ENCODE peak calls at places on chromosomes 4 and X, in five cellular contexts. F is endothelial cell, A is HFF-Myc, K is BJ, Z is lower leg skin. E is an unnamed sample.

GRCh38 chr4:138410266-138410665 is 168.1 kb upstream of the SLC7A11 start:
- DNase-seq in F (no peak), A (no peak), K (no peak), Z (no peak), E (no peak)

GRCh38 chr4:158871050-158871724 is 102.4 kb downstream of the FNIP2 start:
- DNase-seq in F (no peak), A (no peak), K (no peak), Z (no peak), E (no peak)

GRCh38 chr4:27720010-27720766 is 859.5 kb downstream of the STIM2 start:
- DNase-seq in F (no peak), A (no peak), K (no peak), Z (no peak), E (no peak)

GRCh38 chr4:123423819-123424218 is 27.2 kb downstream of the SPRY1 start:
- DNase-seq in F (no peak), A (no peak), K (no peak), Z (no peak), E (no peak)

GRCh38 chrX:110257889-110258288 is 60.0 kb downstream of the AMMECR1 start:
- DNase-seq in F (no peak), A (no peak), K (no peak), Z (no peak), E (no peak)

GRCh38 chrX:69032601-69033000 is 132.7 kb downstream of the PJA1 start:
- DNase-seq in F (no peak), A (no peak), K (no peak), Z (no peak), E (no peak)

GRCh38 chr4:89434364-89434988 is 126.9 kb upstream of the GPRIN3 start:
- DNase-seq in F (no peak), A (no peak), K (no peak), Z (no peak), E (no peak)

GRCh38 chr4:173935622-173936405 is 347.7 kb downstream of the FBXO8 start:
- DNase-seq in F (no peak), A (no peak), K (no peak), Z (no peak), E (no peak)

GRCh38 chr4:48311896-48312295 is 29.4 kb upstream of the SLAIN2 start:
- DNase-seq in F (no peak), A (no peak), K (no peak), Z (peak), E (no peak)

GRCh38 chr4:68865178-68865638 is 49.4 kb downstream of the UGT2B10 start:
- DNase-seq in F (no peak), A (no peak), K (no peak), Z (no peak), E (no peak)

GRCh38 chr4:182521006-182521405 is 277.8 kb downstream of the TENM3 start:
- DNase-seq in F (no peak), A (no peak), K (no peak), Z (no peak), E (no peak)

GRCh38 chr4:38663021-38663800 is 788 bp upstream of the KLF3 start:
- DNase-seq in F (peak), A (no peak), K (peak), Z (no peak), E (peak)

GRCh38 chrX:69067841-69068240 is 97.4 kb downstream of the PJA1 start:
- DNase-seq in F (no peak), A (no peak), K (no peak), Z (peak), E (no peak)

GRCh38 chr4:110510955-110511544 is 35.1 kb downstream of the ENPEP start:
- DNase-seq in F (no peak), A (no peak), K (no peak), Z (no peak), E (no peak)

GRCh38 chrX:31320740-31321139 is 248.9 kb upstream of the FTHL17 start:
- DNase-seq in F (no peak), A (no peak), K (no peak), Z (no peak), E (no peak)

GRCh38 chr4:7101692-7102515 is 34.0 kb upstream of the GRPEL1 start:
- DNase-seq in F (peak), A (no peak), K (no peak), Z (peak), E (peak)

GRCh38 chr4:174058846-174059245 is 224.6 kb downstream of the FBXO8 start:
- DNase-seq in F (no peak), A (no peak), K (no peak), Z (no peak), E (no peak)

GRCh38 chrX:148609766-148610698 is 109.6 kb downstream of the AFF2 start:
- DNase-seq in F (no peak), A (no peak), K (no peak), Z (no peak), E (no peak)

GRCh38 chr4:101753702-101754101 is 36.8 kb upstream of the BANK1 start:
- DNase-seq in F (no peak), A (no peak), K (peak), Z (no peak), E (no peak)

GRCh38 chr4:101217353-101218031 is 129.8 kb downstream of the PPP3CA start:
- DNase-seq in F (no peak), A (no peak), K (no peak), Z (no peak), E (no peak)

GRCh38 chr4:79147251-79147650 is 178.6 kb downstream of the NAA11 start:
- DNase-seq in F (no peak), A (no peak), K (no peak), Z (no peak), E (no peak)

GRCh38 chrX:118614150-118614549 is 113.3 kb upstream of the IL13RA1 start:
- DNase-seq in F (no peak), A (no peak), K (no peak), Z (no peak), E (no peak)

GRCh38 chr4:125321709-125322362 is 7.1 kb downstream of the FAT4 start:
- DNase-seq in F (no peak), A (no peak), K (peak), Z (no peak), E (no peak)

GRCh38 chr4:19982556-19982955 is 269.1 kb upstream of the SLIT2 start:
- DNase-seq in F (no peak), A (peak), K (peak), Z (no peak), E (no peak)

GRCh38 chrX:70026112-70026850 is 23.5 kb downstream of the AWAT2 start:
- DNase-seq in F (no peak), A (no peak), K (no peak), Z (no peak), E (no peak)

GRCh38 chrX:3678287-3678686 is 35.2 kb downstream of the PRKX start:
- DNase-seq in F (no peak), A (no peak), K (no peak), Z (no peak), E (no peak)

GRCh38 chr4:27057053-27057452 is 196.4 kb downstream of the STIM2 start:
- DNase-seq in F (no peak), A (no peak), K (no peak), Z (peak), E (no peak)

GRCh38 chr4:157204634-157205244 is 15.8 kb upstream of the GRIA2 start:
- DNase-seq in F (peak), A (no peak), K (no peak), Z (peak), E (no peak)

GRCh38 chr4:73452953-73453700 is 17.1 kb downstream of the AFP start:
- DNase-seq in F (no peak), A (no peak), K (no peak), Z (no peak), E (no peak)

GRCh38 chr4:44448548-44449443 is at the start of gene KCTD8:
- DNase-seq in F (peak), A (peak), K (peak), Z (peak), E (peak)

GRCh38 chr4:30825008-30825765 is 105.0 kb downstream of the PCDH7 start:
- DNase-seq in F (no peak), A (no peak), K (no peak), Z (no peak), E (no peak)

GRCh38 chr4:159158989-159159388 is 56.1 kb downstream of the RAPGEF2 start:
- DNase-seq in F (no peak), A (no peak), K (no peak), Z (no peak), E (no peak)

GRCh38 chrX:132612990-132613564 is 124.2 kb upstream of the MBNL3 start:
- DNase-seq in F (peak), A (no peak), K (no peak), Z (no peak), E (peak)

GRCh38 chrX:118218940-118219339 is 102.3 kb upstream of the KLHL13 start:
- DNase-seq in F (no peak), A (no peak), K (no peak), Z (no peak), E (no peak)

GRCh38 chr4:113639311-113639710 is 122.2 kb downstream of the CAMK2D start:
- DNase-seq in F (no peak), A (no peak), K (no peak), Z (no peak), E (no peak)

GRCh38 chrX:3680459-3680858 is 33.0 kb downstream of the PRKX start:
- DNase-seq in F (no peak), A (no peak), K (no peak), Z (no peak), E (no peak)

DNA sequence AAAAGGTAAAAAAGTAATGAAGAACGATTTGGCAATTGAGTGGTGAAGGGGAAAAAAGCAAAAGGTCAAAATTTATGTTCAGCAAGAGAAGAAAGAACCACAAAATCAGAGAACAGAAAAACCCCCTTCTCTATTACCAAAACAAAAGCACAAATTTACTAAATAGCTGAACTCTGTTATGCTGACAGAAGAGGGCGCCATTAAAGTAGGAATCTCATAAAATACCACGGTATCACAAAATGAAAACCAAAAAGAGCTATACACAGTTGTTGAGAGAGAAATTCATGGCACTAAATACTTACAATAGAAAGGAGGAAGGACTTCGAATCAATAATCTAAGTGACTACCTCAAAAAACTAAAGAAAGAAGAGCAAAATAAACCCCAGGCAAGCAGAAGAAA is 69.6 kb upstream of the CXorf66 start:
- DNase-seq in F (no peak), A (no peak), K (no peak), Z (no peak), E (no peak)
- TF ChIP-seq CTCF in F (peak), A (no peak), K (peak), Z (no peak), E (no peak)

GRCh38 chrX:28586891-28587635 is at the start of gene IL1RAPL1:
- DNase-seq in F (no peak), A (peak), K (peak), Z (no peak), E (no peak)
- TF ChIP-seq CTCF in F (no peak), A (no peak), K (peak), Z (no peak), E (no peak)

GRCh38 chr4:17647927-17648326 is 33.5 kb downstream of the MED28 start:
- DNase-seq in F (no peak), A (no peak), K (no peak), Z (no peak), E (no peak)
- TF ChIP-seq CTCF in F (no peak), A (peak), K (no peak), Z (no peak), E (no peak)

GRCh38 chr4:98546910-98547544 is 111.4 kb downstream of the TSPAN5 start:
- DNase-seq in F (no peak), A (no peak), K (no peak), Z (no peak), E (no peak)
- TF ChIP-seq CTCF in F (no peak), A (peak), K (peak), Z (no peak), E (no peak)

DNA sequence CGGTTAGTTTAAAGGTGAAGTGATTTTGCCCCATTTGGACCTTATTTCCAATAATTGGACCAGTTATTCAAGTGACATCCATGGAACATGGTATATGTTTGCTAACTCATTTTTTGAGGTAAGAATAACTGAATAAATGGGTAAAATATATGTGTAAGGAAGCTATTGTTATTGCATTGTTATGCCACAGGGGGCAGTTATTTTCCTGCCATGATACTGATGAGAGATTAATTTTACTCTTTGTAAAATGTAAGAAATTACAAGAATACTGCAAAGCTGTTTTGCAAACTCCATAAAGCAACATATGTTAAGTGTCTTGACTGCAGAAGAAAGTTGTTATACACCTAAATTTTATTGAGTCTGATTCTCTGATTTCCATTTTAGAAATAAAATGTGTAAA is 114.0 kb downstream of the IL1RAPL1 start:
- DNase-seq in F (no peak), A (no peak), K (no peak), Z (no peak), E (no peak)
- TF ChIP-seq CTCF in F (peak), A (no peak), K (no peak), Z (no peak), E (no peak)

GRCh38 chrX:145825896-145826295 is 8.3 kb downstream of the SLITRK2 start:
- DNase-seq in F (no peak), A (no peak), K (no peak), Z (no peak), E (no peak)
- TF ChIP-seq CTCF in F (no peak), A (no peak), K (no peak), Z (no peak), E (no peak)

DNA sequence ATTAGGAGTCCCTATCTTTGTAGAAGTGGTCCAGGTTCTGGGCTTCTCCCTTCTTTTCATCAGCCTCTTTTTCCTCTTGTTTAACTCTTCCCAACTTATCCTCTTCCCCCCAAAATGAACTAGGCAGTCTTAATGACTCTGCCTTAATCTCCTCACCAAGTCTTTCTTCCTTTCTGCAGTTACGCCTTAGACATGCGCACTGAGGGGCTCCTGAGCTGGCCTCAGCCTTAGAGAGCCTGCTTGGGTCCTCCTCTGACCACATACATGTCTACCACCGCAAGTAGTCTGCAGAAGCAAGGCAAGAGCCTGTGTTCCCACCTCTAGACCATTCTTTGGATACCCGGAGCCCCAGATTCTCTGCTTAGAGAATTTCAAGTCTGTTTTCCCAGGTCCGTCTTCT is 199.9 kb downstream of the MGST2 start:
- DNase-seq in F (no peak), A (no peak), K (no peak), Z (no peak), E (no peak)
- TF ChIP-seq CTCF in F (no peak), A (no peak), K (no peak), Z (no peak), E (no peak)

GRCh38 chrX:115988825-115989224 is 181.7 kb upstream of the AGTR2 start:
- DNase-seq in F (no peak), A (no peak), K (no peak), Z (no peak), E (no peak)
- TF ChIP-seq CTCF in F (peak), A (no peak), K (no peak), Z (no peak), E (no peak)